ENCODE peak calls at places on chromosomes 7 and 10, in six cellular contexts. One of them, this sample, is unnamed.
A peak's percentile ranks its signal among the peaks of the same experiment; 100 is the strongest.

GRCh38 chr10:79046991-79047874 is 21.5 kb upstream of the ZMIZ1 start:
- DNase-seq in HCT116: no peak
- DNase-seq in neuronal stem cell: no peak
- DNase-seq in upper lobe of right lung: peak; percentile 60
- DNase-seq in skeletal muscle cell: no peak
- DNase-seq in bronchial epithelial cell: no peak
- DNase-seq in this sample: no peak

GRCh38 chr10:2990764-2991163 is 76.6 kb upstream of the PFKP start:
- DNase-seq in upper lobe of right lung: no peak
- DNase-seq in skeletal muscle cell: no peak
- DNase-seq in bronchial epithelial cell: no peak
- DNase-seq in HCT116: no peak
- DNase-seq in neuronal stem cell: no peak
- DNase-seq in this sample: no peak

GRCh38 chr10:56605043-56605442 is 244.0 kb upstream of the ZWINT start:
- DNase-seq in skeletal muscle cell: no peak
- DNase-seq in neuronal stem cell: no peak
- DNase-seq in upper lobe of right lung: no peak
- DNase-seq in bronchial epithelial cell: no peak
- DNase-seq in HCT116: no peak
- DNase-seq in this sample: no peak

GRCh38 chr7:18610331-18610948 is 114.9 kb downstream of the HDAC9 start:
- DNase-seq in bronchial epithelial cell: peak; percentile 36
- DNase-seq in neuronal stem cell: peak; percentile 32
- DNase-seq in upper lobe of right lung: no peak
- DNase-seq in skeletal muscle cell: no peak
- DNase-seq in HCT116: peak; percentile 44
- DNase-seq in this sample: no peak

GRCh38 chr7:157792954-157793353 is 456.1 kb downstream of the DNAJB6 start:
- DNase-seq in bronchial epithelial cell: no peak
- DNase-seq in HCT116: no peak
- DNase-seq in skeletal muscle cell: no peak
- DNase-seq in upper lobe of right lung: no peak
- DNase-seq in neuronal stem cell: no peak
- DNase-seq in this sample: no peak

GRCh38 chr7:100109521-100110163 is 8.2 kb downstream of the AP4M1 start:
- DNase-seq in upper lobe of right lung: no peak
- DNase-seq in neuronal stem cell: no peak
- DNase-seq in HCT116: no peak
- DNase-seq in bronchial epithelial cell: no peak
- DNase-seq in skeletal muscle cell: no peak
- DNase-seq in this sample: no peak

GRCh38 chr7:26189697-26190096 is 10.8 kb downstream of the HNRNPA2B1 start:
- DNase-seq in HCT116: no peak
- DNase-seq in skeletal muscle cell: no peak
- DNase-seq in neuronal stem cell: no peak
- DNase-seq in upper lobe of right lung: no peak
- DNase-seq in bronchial epithelial cell: no peak
- DNase-seq in this sample: no peak

GRCh38 chr7:114086906-114087651 is 168.3 kb upstream of the PPP1R3A start:
- DNase-seq in upper lobe of right lung: peak; percentile 66
- DNase-seq in neuronal stem cell: peak; percentile 18
- DNase-seq in bronchial epithelial cell: no peak
- DNase-seq in HCT116: no peak
- DNase-seq in skeletal muscle cell: no peak
- DNase-seq in this sample: no peak

GRCh38 chr10:8137272-8137680 is 82.8 kb downstream of the GATA3 start:
- DNase-seq in skeletal muscle cell: no peak
- DNase-seq in neuronal stem cell: no peak
- DNase-seq in upper lobe of right lung: no peak
- DNase-seq in bronchial epithelial cell: no peak
- DNase-seq in HCT116: no peak
- DNase-seq in this sample: no peak

GRCh38 chr7:51290702-51291290 is 25.8 kb downstream of the COBL start:
- DNase-seq in bronchial epithelial cell: no peak
- DNase-seq in skeletal muscle cell: no peak
- DNase-seq in upper lobe of right lung: no peak
- DNase-seq in HCT116: no peak
- DNase-seq in neuronal stem cell: no peak
- DNase-seq in this sample: no peak

GRCh38 chr10:43888551-43888950 is 239.9 kb upstream of the ZNF32 start:
- DNase-seq in upper lobe of right lung: no peak
- DNase-seq in neuronal stem cell: no peak
- DNase-seq in HCT116: no peak
- DNase-seq in skeletal muscle cell: peak; percentile 72
- DNase-seq in bronchial epithelial cell: peak; percentile 1
- DNase-seq in this sample: peak; percentile 73

GRCh38 chr7:98085674-98086073 is 21.0 kb upstream of the LMTK2 start:
- DNase-seq in neuronal stem cell: no peak
- DNase-seq in HCT116: no peak
- DNase-seq in upper lobe of right lung: peak; percentile 40
- DNase-seq in skeletal muscle cell: no peak
- DNase-seq in bronchial epithelial cell: no peak
- DNase-seq in this sample: no peak

GRCh38 chr7:50393076-50393475 is 57.1 kb downstream of the FIGNL1 start:
- DNase-seq in skeletal muscle cell: no peak
- DNase-seq in upper lobe of right lung: no peak
- DNase-seq in neuronal stem cell: no peak
- DNase-seq in bronchial epithelial cell: no peak
- DNase-seq in HCT116: no peak
- DNase-seq in this sample: no peak

GRCh38 chr10:29105516-29106215 is 183.2 kb upstream of the LYZL1 start:
- DNase-seq in HCT116: no peak
- DNase-seq in bronchial epithelial cell: peak; percentile 66
- DNase-seq in skeletal muscle cell: no peak
- DNase-seq in upper lobe of right lung: no peak
- DNase-seq in neuronal stem cell: no peak
- DNase-seq in this sample: peak; percentile 34

GRCh38 chr10:110042181-110042580 is 34.4 kb downstream of the ADD3 start:
- DNase-seq in HCT116: no peak
- DNase-seq in upper lobe of right lung: no peak
- DNase-seq in bronchial epithelial cell: peak; percentile 64
- DNase-seq in skeletal muscle cell: no peak
- DNase-seq in neuronal stem cell: no peak
- DNase-seq in this sample: no peak

GRCh38 chr10:52864459-52865106 is 92.0 kb upstream of the MBL2 start:
- DNase-seq in upper lobe of right lung: no peak
- DNase-seq in neuronal stem cell: no peak
- DNase-seq in HCT116: no peak
- DNase-seq in bronchial epithelial cell: peak; percentile 99
- DNase-seq in skeletal muscle cell: peak; percentile 97
- DNase-seq in this sample: peak; percentile 91

GRCh38 chr7:17663056-17663675 is 277.1 kb downstream of the SNX13 start:
- DNase-seq in skeletal muscle cell: no peak
- DNase-seq in neuronal stem cell: no peak
- DNase-seq in bronchial epithelial cell: peak; percentile 78
- DNase-seq in HCT116: no peak
- DNase-seq in upper lobe of right lung: no peak
- DNase-seq in this sample: peak; percentile 84

GRCh38 chr10:74213571-74214162 is 62.6 kb downstream of the ADK start:
- DNase-seq in upper lobe of right lung: peak; percentile 59
- DNase-seq in bronchial epithelial cell: peak; percentile 57
- DNase-seq in skeletal muscle cell: no peak
- DNase-seq in HCT116: peak; percentile 35
- DNase-seq in neuronal stem cell: no peak
- DNase-seq in this sample: no peak

GRCh38 chr10:107415446-107415845 is 250.9 kb upstream of the SORCS1 start:
- DNase-seq in neuronal stem cell: no peak
- DNase-seq in upper lobe of right lung: no peak
- DNase-seq in HCT116: no peak
- DNase-seq in bronchial epithelial cell: no peak
- DNase-seq in skeletal muscle cell: no peak
- DNase-seq in this sample: no peak

GRCh38 chr10:12909836-12910185 is 91.7 kb downstream of the CCDC3 start:
- DNase-seq in HCT116: no peak
- DNase-seq in bronchial epithelial cell: peak; percentile 28
- DNase-seq in skeletal muscle cell: no peak
- DNase-seq in neuronal stem cell: no peak
- DNase-seq in upper lobe of right lung: no peak
- DNase-seq in this sample: no peak

GRCh38 chr10:18246967-18247366 is 106.7 kb downstream of the CACNB2 start:
- DNase-seq in HCT116: no peak
- DNase-seq in skeletal muscle cell: no peak
- DNase-seq in upper lobe of right lung: no peak
- DNase-seq in neuronal stem cell: no peak
- DNase-seq in bronchial epithelial cell: no peak
- DNase-seq in this sample: no peak

GRCh38 chr7:105178177-105178576 is 164.2 kb downstream of the KMT2E start:
- DNase-seq in bronchial epithelial cell: no peak
- DNase-seq in skeletal muscle cell: no peak
- DNase-seq in upper lobe of right lung: no peak
- DNase-seq in HCT116: no peak
- DNase-seq in neuronal stem cell: no peak
- DNase-seq in this sample: no peak

GRCh38 chr10:47397256-47397655 is 13.2 kb upstream of the ZNF488 start:
- DNase-seq in neuronal stem cell: no peak
- DNase-seq in bronchial epithelial cell: no peak
- DNase-seq in skeletal muscle cell: no peak
- DNase-seq in upper lobe of right lung: no peak
- DNase-seq in HCT116: no peak
- DNase-seq in this sample: no peak

GRCh38 chr10:103580011-103580410 is 86.5 kb downstream of the NEURL1 start:
- DNase-seq in upper lobe of right lung: no peak
- DNase-seq in bronchial epithelial cell: no peak
- DNase-seq in skeletal muscle cell: no peak
- DNase-seq in HCT116: no peak
- DNase-seq in neuronal stem cell: no peak
- DNase-seq in this sample: no peak

GRCh38 chr7:1055084-1055450 is 10.7 kb downstream of the GPR146 start:
- DNase-seq in neuronal stem cell: no peak
- DNase-seq in upper lobe of right lung: peak; percentile 90
- DNase-seq in bronchial epithelial cell: no peak
- DNase-seq in skeletal muscle cell: no peak
- DNase-seq in HCT116: no peak
- DNase-seq in this sample: no peak

GRCh38 chr7:37342665-37343471 is 105.8 kb downstream of the ELMO1 start:
- DNase-seq in skeletal muscle cell: no peak
- DNase-seq in HCT116: no peak
- DNase-seq in bronchial epithelial cell: no peak
- DNase-seq in neuronal stem cell: no peak
- DNase-seq in upper lobe of right lung: peak; percentile 69
- DNase-seq in this sample: no peak

GRCh38 chr7:20219446-20220292 is 2.5 kb upstream of the MACC1 start:
- DNase-seq in upper lobe of right lung: peak; percentile 79
- DNase-seq in HCT116: no peak
- DNase-seq in skeletal muscle cell: peak; percentile 91
- DNase-seq in neuronal stem cell: no peak
- DNase-seq in bronchial epithelial cell: peak; percentile 90
- DNase-seq in this sample: peak; percentile 53

GRCh38 chr7:84258628-84259027 is 64.0 kb upstream of the SEMA3A start:
- DNase-seq in bronchial epithelial cell: no peak
- DNase-seq in HCT116: no peak
- DNase-seq in upper lobe of right lung: no peak
- DNase-seq in neuronal stem cell: no peak
- DNase-seq in skeletal muscle cell: peak; percentile 79
- DNase-seq in this sample: peak; percentile 81

GRCh38 chr7:52100-52499 is 140.3 kb upstream of the FAM20C start:
- DNase-seq in HCT116: no peak
- DNase-seq in neuronal stem cell: no peak
- DNase-seq in bronchial epithelial cell: no peak
- DNase-seq in skeletal muscle cell: no peak
- DNase-seq in upper lobe of right lung: peak; percentile 41
- DNase-seq in this sample: no peak
- H3K4me3 ChIP-seq in HCT116: no peak overlapping the region
- H3K4me3 ChIP-seq in neuronal stem cell: no peak overlapping the region
- H3K4me3 ChIP-seq in bronchial epithelial cell: no peak overlapping the region
- H3K4me3 ChIP-seq in skeletal muscle cell: no peak overlapping the region
- H3K4me3 ChIP-seq in upper lobe of right lung: peak overlapping the region; percentile 25
- H3K4me3 ChIP-seq in this sample: no peak overlapping the region

GRCh38 chr10:26486304-26486703 is 48.2 kb downstream of the APBB1IP start:
- DNase-seq in skeletal muscle cell: peak; percentile 61
- DNase-seq in upper lobe of right lung: no peak
- DNase-seq in bronchial epithelial cell: peak; percentile 4
- DNase-seq in HCT116: no peak
- DNase-seq in neuronal stem cell: no peak
- DNase-seq in this sample: peak; percentile 98
- H3K4me3 ChIP-seq in skeletal muscle cell: no peak overlapping the region
- H3K4me3 ChIP-seq in upper lobe of right lung: no peak overlapping the region
- H3K4me3 ChIP-seq in bronchial epithelial cell: no peak overlapping the region
- H3K4me3 ChIP-seq in HCT116: no peak overlapping the region
- H3K4me3 ChIP-seq in neuronal stem cell: no peak overlapping the region
- H3K4me3 ChIP-seq in this sample: peak overlapping the region; percentile 12

DNA sequence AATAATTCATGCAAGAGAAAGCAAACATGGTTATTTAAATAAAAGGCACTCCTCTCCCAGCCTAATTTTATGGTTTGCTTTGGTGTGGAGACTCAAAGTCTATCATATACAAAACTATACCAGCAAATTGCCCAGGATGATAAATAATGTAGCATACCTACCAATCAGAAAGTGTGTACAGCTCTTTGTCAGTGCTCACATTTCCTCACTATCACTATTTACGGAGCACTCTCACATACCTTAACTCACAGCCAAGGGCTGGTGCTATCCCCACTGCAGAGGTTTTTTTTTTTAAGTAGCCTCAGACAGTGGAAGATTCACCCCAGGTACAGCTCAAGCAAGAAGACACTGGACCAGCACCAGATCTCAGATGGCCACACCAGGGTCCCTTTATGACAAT is 2.5 kb downstream of the PDLIM1 start:
- DNase-seq in bronchial epithelial cell: no peak
- DNase-seq in upper lobe of right lung: no peak
- DNase-seq in skeletal muscle cell: no peak
- DNase-seq in HCT116: no peak
- DNase-seq in neuronal stem cell: no peak
- DNase-seq in this sample: no peak
- H3K4me3 ChIP-seq in bronchial epithelial cell: peak overlapping the region; percentile 4
- H3K4me3 ChIP-seq in upper lobe of right lung: peak overlapping the region; percentile 78
- H3K4me3 ChIP-seq in skeletal muscle cell: no peak overlapping the region
- H3K4me3 ChIP-seq in HCT116: no peak overlapping the region
- H3K4me3 ChIP-seq in neuronal stem cell: no peak overlapping the region
- H3K4me3 ChIP-seq in this sample: no peak overlapping the region

DNA sequence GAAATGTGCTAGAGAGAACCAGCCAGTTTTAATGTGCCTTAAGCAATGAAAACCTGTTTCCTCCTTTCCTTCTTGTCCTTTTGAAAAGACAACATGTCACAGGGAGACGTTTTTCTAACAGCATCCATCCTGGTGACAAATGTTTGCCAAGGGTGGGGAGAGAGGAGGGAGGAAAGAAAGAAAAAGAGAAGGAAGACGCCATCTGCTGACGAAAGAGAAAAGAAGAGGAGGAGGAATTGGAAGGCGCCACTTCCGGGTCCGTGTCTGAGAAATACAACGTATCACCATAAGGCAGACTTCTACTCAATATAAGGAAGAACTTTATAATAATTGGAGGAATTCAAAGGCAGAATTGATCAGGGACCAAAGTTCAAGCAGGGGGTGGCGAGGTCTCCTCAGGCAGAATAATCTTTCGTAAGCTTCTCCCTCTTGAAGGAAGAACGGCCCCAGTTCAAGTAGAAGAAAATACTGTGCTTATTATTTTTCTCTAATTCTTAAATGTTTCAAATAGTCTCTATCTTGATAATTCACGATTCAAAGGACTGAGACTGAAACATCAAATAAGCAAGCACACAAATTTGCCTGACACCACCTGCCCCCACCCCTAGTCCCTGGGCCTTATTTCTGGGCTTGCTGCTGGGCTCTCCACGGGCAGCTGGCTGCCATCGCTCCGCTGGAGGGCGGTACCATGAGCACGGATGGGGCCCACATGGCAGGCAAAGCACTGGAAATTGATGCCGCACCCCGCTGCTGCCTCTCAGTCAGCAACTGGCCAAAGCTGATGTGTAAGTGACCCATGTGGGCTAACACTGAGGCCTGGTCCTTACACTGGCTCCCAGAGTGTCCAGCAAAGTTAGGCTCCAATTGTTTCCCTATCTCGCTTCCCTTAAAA is 273.7 kb upstream of the KLF14 start:
- DNase-seq in skeletal muscle cell: no peak
- DNase-seq in neuronal stem cell: peak; percentile 36
- DNase-seq in bronchial epithelial cell: peak; percentile 81
- DNase-seq in upper lobe of right lung: no peak
- DNase-seq in HCT116: peak; percentile 85
- DNase-seq in this sample: no peak
- H3K4me3 ChIP-seq in skeletal muscle cell: no peak overlapping the region
- H3K4me3 ChIP-seq in neuronal stem cell: no peak overlapping the region
- H3K4me3 ChIP-seq in bronchial epithelial cell: no peak overlapping the region
- H3K4me3 ChIP-seq in upper lobe of right lung: no peak overlapping the region
- H3K4me3 ChIP-seq in HCT116: peak overlapping the region; percentile 3
- H3K4me3 ChIP-seq in this sample: no peak overlapping the region

This sample was measured in AG09309.